ENCODE peak calls at places on chromosome 10, in four cellular contexts. One of them, this sample, is unnamed.
A peak's percentile ranks its signal among the peaks of the same experiment; 100 is the strongest.

GRCh38 chr10:124354411-124355382 is 64.0 kb downstream of the OAT start:
- DNase-seq in PC-3: no peak
- DNase-seq in MM.1S: peak; percentile 48
- DNase-seq in neural progenitor cell: peak; percentile 36
- DNase-seq in this sample: no peak

GRCh38 chr10:22623624-22624263 is 90.6 kb downstream of the PIP4K2A start:
- DNase-seq in PC-3: no peak
- DNase-seq in MM.1S: no peak
- DNase-seq in neural progenitor cell: no peak
- DNase-seq in this sample: no peak

GRCh38 chr10:70430489-70431445 is 10.7 kb downstream of the NODAL start:
- DNase-seq in PC-3: no peak
- DNase-seq in MM.1S: peak; percentile 74
- DNase-seq in neural progenitor cell: peak; percentile 20
- DNase-seq in this sample: no peak

GRCh38 chr10:77939561-77940001 is 13.0 kb upstream of the DLG5 start:
- DNase-seq in PC-3: no peak
- DNase-seq in MM.1S: no peak
- DNase-seq in neural progenitor cell: peak; percentile 34
- DNase-seq in this sample: no peak

GRCh38 chr10:86899670-86900276 is 57.6 kb downstream of the MMRN2 start:
- DNase-seq in PC-3: peak; percentile 67
- DNase-seq in MM.1S: peak; percentile 55
- DNase-seq in neural progenitor cell: peak; percentile 75
- DNase-seq in this sample: peak; percentile 33

GRCh38 chr10:78899996-78900714 is 168.6 kb upstream of the ZMIZ1 start:
- DNase-seq in PC-3: no peak
- DNase-seq in MM.1S: no peak
- DNase-seq in neural progenitor cell: no peak
- DNase-seq in this sample: no peak

GRCh38 chr10:129963076-129963830 is 821 bp downstream of the EBF3 start:
- DNase-seq in PC-3: no peak
- DNase-seq in MM.1S: no peak
- DNase-seq in neural progenitor cell: peak; percentile 78
- DNase-seq in this sample: no peak

GRCh38 chr10:100780324-100780723 is 34.9 kb downstream of the PAX2 start:
- DNase-seq in PC-3: no peak
- DNase-seq in MM.1S: no peak
- DNase-seq in neural progenitor cell: no peak
- DNase-seq in this sample: no peak

GRCh38 chr10:121167534-121168243 is 316.5 kb downstream of the WDR11 start:
- DNase-seq in PC-3: no peak
- DNase-seq in MM.1S: peak; percentile 13
- DNase-seq in neural progenitor cell: no peak
- DNase-seq in this sample: no peak

GRCh38 chr10:37711617-37712488 is 145.6 kb downstream of the ZNF248 start:
- DNase-seq in PC-3: no peak
- DNase-seq in MM.1S: no peak
- DNase-seq in neural progenitor cell: no peak
- DNase-seq in this sample: no peak

GRCh38 chr10:122786269-122786668 is 59.4 kb downstream of the CUZD1 start:
- DNase-seq in PC-3: peak; percentile 32
- DNase-seq in MM.1S: peak; percentile 36
- DNase-seq in neural progenitor cell: peak; percentile 87
- DNase-seq in this sample: peak; percentile 11

GRCh38 chr10:121708921-121709625 is 110.8 kb upstream of the FGFR2 start:
- DNase-seq in PC-3: no peak
- DNase-seq in MM.1S: no peak
- DNase-seq in neural progenitor cell: peak; percentile 81
- DNase-seq in this sample: no peak

GRCh38 chr10:75127481-75127880 is 16.0 kb downstream of the SAMD8 start:
- DNase-seq in PC-3: no peak
- DNase-seq in MM.1S: no peak
- DNase-seq in neural progenitor cell: no peak
- DNase-seq in this sample: no peak

GRCh38 chr10:58268454-58268945 is 462 bp upstream of the CISD1 start:
- DNase-seq in PC-3: no peak
- DNase-seq in MM.1S: no peak
- DNase-seq in neural progenitor cell: no peak
- DNase-seq in this sample: no peak

GRCh38 chr10:50862719-50863118 is 22.7 kb downstream of the A1CF start:
- DNase-seq in PC-3: no peak
- DNase-seq in MM.1S: no peak
- DNase-seq in neural progenitor cell: no peak
- DNase-seq in this sample: no peak

GRCh38 chr10:6385683-6386082 is 183.0 kb downstream of the PFKFB3 start:
- DNase-seq in PC-3: peak; percentile 47
- DNase-seq in MM.1S: no peak
- DNase-seq in neural progenitor cell: no peak
- DNase-seq in this sample: no peak

GRCh38 chr10:74839708-74840107 is 13.3 kb downstream of the KAT6B start:
- DNase-seq in PC-3: no peak
- DNase-seq in MM.1S: no peak
- DNase-seq in neural progenitor cell: no peak
- DNase-seq in this sample: no peak

GRCh38 chr10:14549496-14549895 is 218.8 kb upstream of the FRMD4A start:
- DNase-seq in PC-3: no peak
- DNase-seq in MM.1S: no peak
- DNase-seq in neural progenitor cell: no peak
- DNase-seq in this sample: no peak

GRCh38 chr10:17354781-17355180 is 99.6 kb downstream of the ST8SIA6 start:
- DNase-seq in PC-3: peak; percentile 51
- DNase-seq in MM.1S: no peak
- DNase-seq in neural progenitor cell: no peak
- DNase-seq in this sample: no peak

GRCh38 chr10:101012525-101013364 is 13.1 kb downstream of the LZTS2 start:
- DNase-seq in PC-3: peak; percentile 84
- DNase-seq in MM.1S: peak; percentile 87
- DNase-seq in neural progenitor cell: peak; percentile 92
- DNase-seq in this sample: peak; percentile 79

GRCh38 chr10:51683031-51683830 is 16.2 kb downstream of the CSTF2T start:
- DNase-seq in PC-3: peak; percentile 84
- DNase-seq in MM.1S: no peak
- DNase-seq in neural progenitor cell: no peak
- DNase-seq in this sample: no peak

GRCh38 chr10:122640921-122641320 is 58.7 kb downstream of the C10orf120 start:
- DNase-seq in PC-3: no peak
- DNase-seq in MM.1S: no peak
- DNase-seq in neural progenitor cell: no peak
- DNase-seq in this sample: no peak

GRCh38 chr10:42475168-42476098 is 162.9 kb downstream of the ZNF33B start:
- DNase-seq in PC-3: peak; percentile 78
- DNase-seq in MM.1S: no peak
- DNase-seq in neural progenitor cell: no peak
- DNase-seq in this sample: no peak

GRCh38 chr10:45294681-45295080 is 20.7 kb downstream of the OR13A1 start:
- DNase-seq in PC-3: no peak
- DNase-seq in MM.1S: no peak
- DNase-seq in neural progenitor cell: no peak
- DNase-seq in this sample: no peak

GRCh38 chr10:124864421-124865193 is 63.0 kb downstream of the ABRAXAS2 start:
- DNase-seq in PC-3: peak; percentile 91
- DNase-seq in MM.1S: no peak
- DNase-seq in neural progenitor cell: no peak
- DNase-seq in this sample: no peak

GRCh38 chr10:88508054-88508453 is 75.1 kb downstream of the RNLS start:
- DNase-seq in PC-3: no peak
- DNase-seq in MM.1S: no peak
- DNase-seq in neural progenitor cell: no peak
- DNase-seq in this sample: no peak

GRCh38 chr10:30573714-30574422 is 55.7 kb downstream of the LYZL2 start:
- DNase-seq in PC-3: no peak
- DNase-seq in MM.1S: no peak
- DNase-seq in neural progenitor cell: no peak
- DNase-seq in this sample: no peak

GRCh38 chr10:14873090-14873760 is 5.4 kb upstream of the SUV39H2 start:
- DNase-seq in PC-3: peak; percentile 47
- DNase-seq in MM.1S: no peak
- DNase-seq in neural progenitor cell: no peak
- DNase-seq in this sample: no peak

GRCh38 chr10:45470098-45471012 is 96.3 kb downstream of the ALOX5 start:
- DNase-seq in PC-3: peak; percentile 82
- DNase-seq in MM.1S: no peak
- DNase-seq in neural progenitor cell: no peak
- DNase-seq in this sample: peak; percentile 58

GRCh38 chr10:119667562-119668328 is 16.6 kb downstream of the BAG3 start:
- DNase-seq in PC-3: peak; percentile 96
- DNase-seq in MM.1S: no peak
- DNase-seq in neural progenitor cell: peak; percentile 55
- DNase-seq in this sample: no peak

GRCh38 chr10:11516419-11516721 is 95.1 kb downstream of the USP6NL start:
- DNase-seq in PC-3: no peak
- DNase-seq in MM.1S: peak; percentile 66
- DNase-seq in neural progenitor cell: no peak
- DNase-seq in this sample: peak; percentile 43

GRCh38 chr10:20892011-20892585 is 5.0 kb downstream of the NEBL start:
- DNase-seq in PC-3: no peak
- DNase-seq in MM.1S: no peak
- DNase-seq in neural progenitor cell: no peak
- DNase-seq in this sample: no peak

GRCh38 chr10:132396495-132397035 is 435 bp upstream of the PWWP2B start:
- DNase-seq in PC-3: peak; percentile 45
- DNase-seq in MM.1S: peak; percentile 46
- DNase-seq in neural progenitor cell: peak; percentile 86
- DNase-seq in this sample: peak; percentile 57

GRCh38 chr10:49280001-49280408 is 19.0 kb upstream of the C10orf71 start:
- DNase-seq in PC-3: peak; percentile 47
- DNase-seq in MM.1S: no peak
- DNase-seq in neural progenitor cell: no peak
- DNase-seq in this sample: no peak

GRCh38 chr10:68832596-68832995 is 5.3 kb downstream of the STOX1 start:
- DNase-seq in PC-3: no peak
- DNase-seq in MM.1S: no peak
- DNase-seq in neural progenitor cell: no peak
- DNase-seq in this sample: no peak

GRCh38 chr10:28984431-28984830 is 304.4 kb upstream of the LYZL1 start:
- DNase-seq in PC-3: peak; percentile 84
- DNase-seq in MM.1S: no peak
- DNase-seq in neural progenitor cell: no peak
- DNase-seq in this sample: no peak

GRCh38 chr10:126062132-126063032 is 166.0 kb downstream of the FANK1 start:
- DNase-seq in PC-3: peak; percentile 95
- DNase-seq in MM.1S: no peak
- DNase-seq in neural progenitor cell: no peak
- DNase-seq in this sample: no peak

GRCh38 chr10:36671607-36672006 is 453.8 kb upstream of the ANKRD30A start:
- DNase-seq in PC-3: peak; percentile 99
- DNase-seq in MM.1S: no peak
- DNase-seq in neural progenitor cell: no peak
- DNase-seq in this sample: no peak

GRCh38 chr10:70087641-70088040 is 35.0 kb downstream of the MACROH2A2 start:
- DNase-seq in PC-3: no peak
- DNase-seq in MM.1S: no peak
- DNase-seq in neural progenitor cell: no peak
- DNase-seq in this sample: no peak

GRCh38 chr10:32005050-32005449 is 51.2 kb downstream of the KIF5B start:
- DNase-seq in PC-3: peak; percentile 72
- DNase-seq in MM.1S: peak; percentile 59
- DNase-seq in neural progenitor cell: peak; percentile 63
- DNase-seq in this sample: peak; percentile 61

GRCh38 chr10:32004161-32004591 is 52.0 kb downstream of the KIF5B start:
- DNase-seq in PC-3: no peak
- DNase-seq in MM.1S: peak; percentile 22
- DNase-seq in neural progenitor cell: no peak
- DNase-seq in this sample: peak; percentile 5

GRCh38 chr10:32007026-32007425 is 49.2 kb downstream of the KIF5B start:
- DNase-seq in PC-3: no peak
- DNase-seq in MM.1S: no peak
- DNase-seq in neural progenitor cell: no peak
- DNase-seq in this sample: no peak
- H2AFZ ChIP-seq in PC-3: no peak overlapping the region
- H2AFZ ChIP-seq in MM.1S: no peak overlapping the region
- H2AFZ ChIP-seq in neural progenitor cell: no peak overlapping the region
- H2AFZ ChIP-seq in this sample: no peak overlapping the region

DNA sequence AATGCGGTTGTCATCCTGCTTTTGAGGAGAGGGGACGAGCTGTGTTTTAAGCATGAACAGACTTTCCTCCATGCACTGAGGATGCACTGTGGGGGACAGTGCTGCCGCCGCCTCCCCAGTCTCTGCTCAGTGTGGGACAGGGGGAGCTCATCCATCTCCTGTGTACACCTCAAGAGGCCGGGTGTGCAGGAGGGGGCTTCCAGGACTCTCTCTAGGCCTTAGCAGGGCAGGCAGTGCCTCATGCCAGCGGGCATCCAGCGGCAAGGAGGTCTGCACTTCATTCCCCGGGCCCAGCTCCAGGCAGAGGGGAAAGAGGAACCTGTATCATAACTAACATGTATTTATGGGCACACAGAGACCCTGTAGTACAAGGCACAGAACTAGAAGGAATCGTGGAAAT is 89.7 kb downstream of the DIP2C start:
- DNase-seq in PC-3: no peak
- DNase-seq in MM.1S: no peak
- DNase-seq in neural progenitor cell: no peak
- DNase-seq in this sample: no peak
- H3K27ac ChIP-seq in PC-3: no peak overlapping the region
- H3K27ac ChIP-seq in MM.1S: no peak overlapping the region
- H3K27ac ChIP-seq in neural progenitor cell: no peak overlapping the region
- H3K27ac ChIP-seq in this sample: no peak overlapping the region

GRCh38 chr10:490256-490655 is 199.2 kb downstream of the DIP2C start:
- DNase-seq in PC-3: no peak
- DNase-seq in MM.1S: no peak
- DNase-seq in neural progenitor cell: no peak
- DNase-seq in this sample: no peak
- TF ChIP-seq EZH2phosphoT487 in PC-3: no peak
- TF ChIP-seq EZH2phosphoT487 in MM.1S: no peak
- TF ChIP-seq EZH2phosphoT487 in neural progenitor cell: no peak
- TF ChIP-seq EZH2phosphoT487 in this sample: no peak

DNA sequence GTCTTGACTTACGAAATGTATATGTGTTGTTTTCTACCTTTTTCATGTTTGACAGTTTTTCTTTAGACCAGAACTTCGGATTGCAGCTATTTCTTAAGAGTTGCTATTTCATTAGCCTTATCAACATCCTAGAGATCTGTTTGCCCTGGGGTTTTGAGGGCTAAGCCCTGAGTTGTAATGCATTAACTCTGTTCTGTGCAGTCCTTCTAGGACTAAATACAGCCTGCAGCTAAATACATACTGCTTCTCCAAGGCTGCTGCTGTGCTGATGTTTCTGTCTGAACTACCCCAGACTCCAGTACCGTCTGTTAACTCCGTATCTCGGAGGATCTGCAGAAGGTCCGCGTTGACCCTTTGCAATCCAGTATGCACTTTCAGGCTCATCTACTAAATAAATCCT is 26.5 kb downstream of the KIAA1217 start:
- DNase-seq in PC-3: no peak
- DNase-seq in MM.1S: no peak
- DNase-seq in neural progenitor cell: no peak
- DNase-seq in this sample: no peak
- H2AFZ ChIP-seq in PC-3: no peak overlapping the region
- H2AFZ ChIP-seq in MM.1S: no peak overlapping the region
- H2AFZ ChIP-seq in neural progenitor cell: no peak overlapping the region
- H2AFZ ChIP-seq in this sample: no peak overlapping the region